ENCODE peak calls at places on chromosomes 12 and 14, in four cellular contexts. P, N, G and C are unnamed samples.

GRCh38 chr12:131378861-131379665 is 331.8 kb upstream of the SFSWAP start:
- DNase-seq in G (no peak), P (no peak), N (no peak), C (peak)

GRCh38 chr12:48810817-48811453 is 7.4 kb upstream of the CACNB3 start:
- DNase-seq in N (no peak), P (no peak), G (no peak), C (peak)

GRCh38 chr14:59707778-59708635 is 131.4 kb upstream of the CCDC175 start:
- DNase-seq in G (no peak), P (no peak), N (no peak), C (no peak)

GRCh38 chr14:93346926-93347721 is at the start of gene COX8C:
- DNase-seq in N (no peak), G (no peak), P (no peak), C (peak)

GRCh38 chr14:23154876-23155587 is 28.4 kb downstream of the SLC7A8 start:
- DNase-seq in P (no peak), G (peak), N (peak), C (peak)

GRCh38 chr12:57110189-57111045 is 745 bp downstream of the STAT6 start:
- DNase-seq in P (peak), G (peak), N (peak), C (peak)

GRCh38 chr12:131390408-131391100 is 320.3 kb upstream of the SFSWAP start:
- DNase-seq in N (no peak), P (peak), G (no peak), C (peak)

GRCh38 chr12:6078378-6079083 is 45.9 kb downstream of the VWF start:
- DNase-seq in N (no peak), G (no peak), P (no peak), C (no peak)

GRCh38 chr12:19988457-19988856 is 379.9 kb upstream of the PDE3A start:
- DNase-seq in N (peak), P (no peak), G (no peak), C (no peak)

GRCh38 chr12:87427770-87428169 is 601.4 kb downstream of the C12orf50 start:
- DNase-seq in G (no peak), P (no peak), N (no peak), C (no peak)

GRCh38 chr12:57166971-57167371 is 19.6 kb upstream of the LRP1-AS start:
- DNase-seq in G (no peak), P (peak), N (no peak), C (no peak)

GRCh38 chr12:114692558-114693531 is 8.9 kb upstream of the TBX3 start:
- DNase-seq in G (no peak), N (peak), P (no peak), C (no peak)

GRCh38 chr12:622420-622819 is 40.8 kb downstream of the NINJ2 start:
- DNase-seq in P (no peak), N (no peak), G (no peak), C (no peak)

GRCh38 chr14:26729851-26730250 is 132.0 kb upstream of the NOVA1 start:
- DNase-seq in N (no peak), P (no peak), G (no peak), C (no peak)

GRCh38 chr12:34347367-34347766 is 325.1 kb downstream of the ALG10 start:
- DNase-seq in G (no peak), N (no peak), P (peak), C (no peak)

GRCh38 chr12:101745481-101745880 is 6.2 kb upstream of the SYCP3 start:
- DNase-seq in G (no peak), N (no peak), P (no peak), C (no peak)

GRCh38 chr14:66228267-66228970 is 257.8 kb upstream of the CCDC196 start:
- DNase-seq in P (no peak), G (no peak), N (no peak), C (no peak)

GRCh38 chr12:130041983-130042812 is 120.1 kb upstream of the FZD10 start:
- DNase-seq in G (peak), P (peak), N (peak), C (peak)

GRCh38 chr12:29350080-29350479 is 30.9 kb downstream of the ERGIC2 start:
- DNase-seq in N (peak), P (no peak), G (no peak), C (no peak)

GRCh38 chr12:121693155-121693554 is 19.4 kb upstream of the TMEM120B start:
- DNase-seq in G (no peak), N (no peak), P (no peak), C (no peak)

GRCh38 chr14:68397371-68397779 is 395.5 kb downstream of the ZFP36L1 start:
- DNase-seq in G (peak), P (no peak), N (no peak), C (peak)

GRCh38 chr12:106149096-106149784 is 10.5 kb upstream of the NUAK1 start:
- DNase-seq in N (peak), P (peak), G (peak), C (peak)

GRCh38 chr12:131046813-131047788 is 93.4 kb downstream of the ADGRD1 start:
- DNase-seq in G (no peak), N (no peak), P (no peak), C (no peak)

GRCh38 chr12:21697829-21698630 is 40.4 kb upstream of the LDHB start:
- DNase-seq in N (no peak), G (no peak), P (no peak), C (no peak)

GRCh38 chr12:103821773-103822172 is 19.3 kb downstream of the NT5DC3 start:
- DNase-seq in N (no peak), P (no peak), G (no peak), C (no peak)

DNA sequence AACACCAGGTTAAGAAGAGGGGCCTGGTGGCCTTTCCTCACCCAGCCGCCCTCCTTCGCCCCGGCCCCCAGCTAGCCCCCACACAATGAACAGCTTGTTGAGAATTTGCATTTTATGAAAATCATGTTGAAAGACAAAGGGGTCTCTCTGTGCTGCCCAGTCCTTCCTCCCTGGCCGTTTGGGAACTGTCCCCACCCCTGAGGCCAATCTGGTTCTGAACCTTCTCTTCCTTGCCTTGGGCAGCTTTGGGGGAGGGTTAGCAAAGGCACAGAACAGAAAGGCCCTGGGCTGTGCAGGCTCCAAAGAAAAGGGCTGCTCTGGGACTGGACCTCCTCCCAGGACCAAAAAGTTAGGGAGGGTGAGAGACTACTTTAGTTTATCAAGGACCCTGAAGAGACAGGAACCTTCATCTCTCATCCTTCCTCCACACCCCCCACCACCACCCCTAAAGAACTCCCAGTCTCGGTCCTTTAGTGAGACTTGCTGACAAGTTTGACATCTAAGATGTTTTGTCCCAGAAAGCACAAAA is 1.3 kb downstream of the TAMALIN start:
- DNase-seq in N (no peak), G (no peak), P (no peak), C (no peak)
- H3K4me3 ChIP-seq in N (peak), G (peak), P (no peak), C (peak)

GRCh38 chr14:35140718-35141581 is 18.6 kb downstream of the PRORP start:
- DNase-seq in P (no peak), G (no peak), N (no peak), C (no peak)
- TF ChIP-seq CTCF in P (peak), G (peak), N (peak), C (no peak)

GRCh38 chr12:76486011-76486410 is 73.6 kb downstream of the OSBPL8 start:
- DNase-seq in P (no peak), N (no peak), G (no peak), C (no peak)

GRCh38 chr12:76490763-76491162 is 68.8 kb downstream of the OSBPL8 start:
- DNase-seq in G (no peak), N (no peak), P (no peak), C (no peak)

GRCh38 chr12:76495556-76495955 is 64.0 kb downstream of the OSBPL8 start:
- DNase-seq in N (no peak), G (no peak), P (no peak), C (no peak)

GRCh38 chr12:76491292-76491691 is 68.3 kb downstream of the OSBPL8 start:
- DNase-seq in G (no peak), P (no peak), N (no peak), C (no peak)

GRCh38 chr12:76489737-76490136 is 69.8 kb downstream of the OSBPL8 start:
- DNase-seq in G (no peak), P (no peak), N (no peak), C (no peak)
- H3K27ac ChIP-seq in G (no peak), P (no peak), N (no peak), C (no peak)

DNA sequence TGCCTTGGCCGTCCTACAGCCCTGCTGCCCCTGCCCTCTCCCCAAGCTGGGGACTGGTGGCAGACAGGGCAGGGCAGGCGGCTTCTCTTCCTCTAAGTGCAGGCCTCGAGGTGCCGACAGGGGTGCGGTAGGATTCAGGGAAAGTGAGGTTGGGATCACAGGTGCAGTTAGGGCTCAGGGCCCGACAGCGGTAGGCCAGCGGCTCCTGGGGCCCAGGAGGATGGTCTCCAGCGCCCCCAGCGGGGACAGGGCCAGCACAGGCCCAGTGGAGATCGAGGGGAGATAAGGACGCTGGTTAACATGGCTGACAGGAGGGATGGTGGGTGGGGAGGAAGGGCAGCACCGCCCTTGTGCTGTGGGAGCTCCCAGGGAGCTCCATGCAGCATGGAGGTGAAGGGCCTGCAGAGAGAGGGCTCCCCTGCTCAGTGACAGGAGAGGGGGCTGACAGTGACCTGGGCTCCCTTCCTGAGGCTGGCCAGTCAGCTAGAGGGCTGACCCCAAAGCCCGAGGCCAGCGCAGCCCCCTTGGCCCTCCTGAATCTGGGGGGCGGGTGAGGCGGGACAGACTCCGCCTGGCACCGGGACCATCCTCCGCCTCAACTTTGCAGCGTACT is 860 bp upstream of the CRIP1 start:
- DNase-seq in P (peak), N (no peak), G (no peak), C (no peak)
- H3K4me3 ChIP-seq in P (no peak), N (no peak), G (no peak), C (no peak)